ENCODE peak calls at places on chromosomes 5 and 9, in ten cellular contexts. One of them, this sample, is unnamed.
A peak's percentile ranks its signal among the peaks of the same experiment; 100 is the strongest.

GRCh38 chr9:106927916-106928315 is 65.0 kb downstream of the ZNF462 start:
- DNase-seq in iris pigment epithelial cell: no peak
- DNase-seq in stimulated activated CD8-positive, alpha-beta memory T cell treated with anti-CD3 and anti-CD28 coated beads, Interleukin-4, amount 100 ng/mL, for 1 hour: no peak
- DNase-seq in trophoblast cell: no peak
- DNase-seq in CD8-positive, alpha-beta T cell: no peak
- DNase-seq in stimulated activated naive B cell treated with anti-CD40 and anti-IgM and Interleukin-4, amounts not matched to agents 10 μg/mL and 1 μg/mL and 100 μg/mL, for 72 hours: no peak
- DNase-seq in lower lobe of right lung: no peak
- DNase-seq in T-helper 2 cell treated with Interferon-gamma antibody and Interleukin-4, amounts not matched to agents 5 μg/mL and 100 μg/mL, for 36 hours: no peak
- DNase-seq in NCI-H1105: no peak
- DNase-seq in KBM-7: no peak
- DNase-seq in this sample: peak; percentile 32

GRCh38 chr5:154755361-154756202 is at the start of gene LARP1:
- DNase-seq in stimulated activated naive B cell treated with anti-CD40 and anti-IgM and Interleukin-4, amounts not matched to agents 10 μg/mL and 1 μg/mL and 100 μg/mL, for 72 hours: no peak
- DNase-seq in stimulated activated CD8-positive, alpha-beta memory T cell treated with anti-CD3 and anti-CD28 coated beads, Interleukin-4, amount 100 ng/mL, for 1 hour: peak; percentile 2
- DNase-seq in lower lobe of right lung: peak; percentile 63
- DNase-seq in KBM-7: no peak
- DNase-seq in trophoblast cell: no peak
- DNase-seq in iris pigment epithelial cell: peak; percentile 45
- DNase-seq in CD8-positive, alpha-beta T cell: no peak
- DNase-seq in NCI-H1105: peak; percentile 5
- DNase-seq in T-helper 2 cell treated with Interferon-gamma antibody and Interleukin-4, amounts not matched to agents 5 μg/mL and 100 μg/mL, for 36 hours: peak; percentile 19
- DNase-seq in this sample: peak; percentile 34

GRCh38 chr9:129988607-129989361 is 54.2 kb downstream of the FNBP1 start:
- DNase-seq in CD8-positive, alpha-beta T cell: peak; percentile 24
- DNase-seq in trophoblast cell: no peak
- DNase-seq in lower lobe of right lung: no peak
- DNase-seq in stimulated activated naive B cell treated with anti-CD40 and anti-IgM and Interleukin-4, amounts not matched to agents 10 μg/mL and 1 μg/mL and 100 μg/mL, for 72 hours: peak; percentile 72
- DNase-seq in KBM-7: no peak
- DNase-seq in NCI-H1105: no peak
- DNase-seq in T-helper 2 cell treated with Interferon-gamma antibody and Interleukin-4, amounts not matched to agents 5 μg/mL and 100 μg/mL, for 36 hours: peak; percentile 29
- DNase-seq in iris pigment epithelial cell: no peak
- DNase-seq in stimulated activated CD8-positive, alpha-beta memory T cell treated with anti-CD3 and anti-CD28 coated beads, Interleukin-4, amount 100 ng/mL, for 1 hour: no peak
- DNase-seq in this sample: no peak

GRCh38 chr5:64458948-64459347 is 46.9 kb upstream of the RGS7BP start:
- DNase-seq in NCI-H1105: no peak
- DNase-seq in trophoblast cell: no peak
- DNase-seq in lower lobe of right lung: no peak
- DNase-seq in stimulated activated naive B cell treated with anti-CD40 and anti-IgM and Interleukin-4, amounts not matched to agents 10 μg/mL and 1 μg/mL and 100 μg/mL, for 72 hours: no peak
- DNase-seq in CD8-positive, alpha-beta T cell: no peak
- DNase-seq in iris pigment epithelial cell: no peak
- DNase-seq in stimulated activated CD8-positive, alpha-beta memory T cell treated with anti-CD3 and anti-CD28 coated beads, Interleukin-4, amount 100 ng/mL, for 1 hour: no peak
- DNase-seq in T-helper 2 cell treated with Interferon-gamma antibody and Interleukin-4, amounts not matched to agents 5 μg/mL and 100 μg/mL, for 36 hours: no peak
- DNase-seq in KBM-7: no peak
- DNase-seq in this sample: no peak

GRCh38 chr9:95429096-95429495 is 87.7 kb downstream of the PTCH1 start:
- DNase-seq in T-helper 2 cell treated with Interferon-gamma antibody and Interleukin-4, amounts not matched to agents 5 μg/mL and 100 μg/mL, for 36 hours: no peak
- DNase-seq in KBM-7: no peak
- DNase-seq in NCI-H1105: no peak
- DNase-seq in stimulated activated naive B cell treated with anti-CD40 and anti-IgM and Interleukin-4, amounts not matched to agents 10 μg/mL and 1 μg/mL and 100 μg/mL, for 72 hours: no peak
- DNase-seq in iris pigment epithelial cell: no peak
- DNase-seq in stimulated activated CD8-positive, alpha-beta memory T cell treated with anti-CD3 and anti-CD28 coated beads, Interleukin-4, amount 100 ng/mL, for 1 hour: no peak
- DNase-seq in trophoblast cell: no peak
- DNase-seq in lower lobe of right lung: no peak
- DNase-seq in CD8-positive, alpha-beta T cell: no peak
- DNase-seq in this sample: peak; percentile 16

GRCh38 chr5:32586251-32586642 is 890 bp downstream of the SUB1 start:
- DNase-seq in stimulated activated naive B cell treated with anti-CD40 and anti-IgM and Interleukin-4, amounts not matched to agents 10 μg/mL and 1 μg/mL and 100 μg/mL, for 72 hours: no peak
- DNase-seq in iris pigment epithelial cell: no peak
- DNase-seq in KBM-7: no peak
- DNase-seq in trophoblast cell: no peak
- DNase-seq in stimulated activated CD8-positive, alpha-beta memory T cell treated with anti-CD3 and anti-CD28 coated beads, Interleukin-4, amount 100 ng/mL, for 1 hour: no peak
- DNase-seq in lower lobe of right lung: no peak
- DNase-seq in T-helper 2 cell treated with Interferon-gamma antibody and Interleukin-4, amounts not matched to agents 5 μg/mL and 100 μg/mL, for 36 hours: no peak
- DNase-seq in CD8-positive, alpha-beta T cell: no peak
- DNase-seq in NCI-H1105: no peak
- DNase-seq in this sample: no peak

GRCh38 chr9:91126761-91127420 is 234.8 kb downstream of the AUH start:
- DNase-seq in stimulated activated naive B cell treated with anti-CD40 and anti-IgM and Interleukin-4, amounts not matched to agents 10 μg/mL and 1 μg/mL and 100 μg/mL, for 72 hours: no peak
- DNase-seq in stimulated activated CD8-positive, alpha-beta memory T cell treated with anti-CD3 and anti-CD28 coated beads, Interleukin-4, amount 100 ng/mL, for 1 hour: no peak
- DNase-seq in KBM-7: no peak
- DNase-seq in T-helper 2 cell treated with Interferon-gamma antibody and Interleukin-4, amounts not matched to agents 5 μg/mL and 100 μg/mL, for 36 hours: no peak
- DNase-seq in CD8-positive, alpha-beta T cell: no peak
- DNase-seq in trophoblast cell: peak; percentile 56
- DNase-seq in NCI-H1105: no peak
- DNase-seq in lower lobe of right lung: no peak
- DNase-seq in iris pigment epithelial cell: peak; percentile 64
- DNase-seq in this sample: peak; percentile 92

GRCh38 chr5:133925269-133925668 is 43.2 kb downstream of the C5orf15 start:
- DNase-seq in stimulated activated naive B cell treated with anti-CD40 and anti-IgM and Interleukin-4, amounts not matched to agents 10 μg/mL and 1 μg/mL and 100 μg/mL, for 72 hours: no peak
- DNase-seq in KBM-7: no peak
- DNase-seq in stimulated activated CD8-positive, alpha-beta memory T cell treated with anti-CD3 and anti-CD28 coated beads, Interleukin-4, amount 100 ng/mL, for 1 hour: no peak
- DNase-seq in iris pigment epithelial cell: no peak
- DNase-seq in NCI-H1105: no peak
- DNase-seq in lower lobe of right lung: no peak
- DNase-seq in trophoblast cell: no peak
- DNase-seq in T-helper 2 cell treated with Interferon-gamma antibody and Interleukin-4, amounts not matched to agents 5 μg/mL and 100 μg/mL, for 36 hours: no peak
- DNase-seq in CD8-positive, alpha-beta T cell: no peak
- DNase-seq in this sample: no peak

GRCh38 chr5:14914603-14915277 is 43.2 kb upstream of the ANKH start:
- DNase-seq in stimulated activated naive B cell treated with anti-CD40 and anti-IgM and Interleukin-4, amounts not matched to agents 10 μg/mL and 1 μg/mL and 100 μg/mL, for 72 hours: no peak
- DNase-seq in iris pigment epithelial cell: peak; percentile 86
- DNase-seq in KBM-7: no peak
- DNase-seq in NCI-H1105: no peak
- DNase-seq in lower lobe of right lung: no peak
- DNase-seq in CD8-positive, alpha-beta T cell: no peak
- DNase-seq in T-helper 2 cell treated with Interferon-gamma antibody and Interleukin-4, amounts not matched to agents 5 μg/mL and 100 μg/mL, for 36 hours: no peak
- DNase-seq in trophoblast cell: no peak
- DNase-seq in stimulated activated CD8-positive, alpha-beta memory T cell treated with anti-CD3 and anti-CD28 coated beads, Interleukin-4, amount 100 ng/mL, for 1 hour: no peak
- DNase-seq in this sample: peak; percentile 42

This sample was measured in fibroblast of villous mesenchyme.